ENCODE peak calls at places on chromosomes 16 and 17, in five cellular contexts. Q is neural progenitor cell; U is CD8-positive, alpha-beta memory T cell; C is aorta; V is OCI-LY7. D is an unnamed sample.

GRCh38 chr17:57523926-57524634 is 221.0 kb downstream of the CCDC182 start:
- DNase-seq in Q (no peak), U (no peak), C (peak), V (no peak), D (no peak)

GRCh38 chr16:4179020-4179419 is 62.8 kb upstream of the ADCY9 start:
- DNase-seq in Q (no peak), U (no peak), C (no peak), V (no peak), D (no peak)

GRCh38 chr17:64216385-64217248 is 46.4 kb downstream of the TEX2 start:
- DNase-seq in Q (peak), U (no peak), C (no peak), V (no peak), D (no peak)

GRCh38 chr16:11744075-11744470 is 1.4 kb upstream of the TXNDC11 start:
- DNase-seq in Q (no peak), U (no peak), C (no peak), V (no peak), D (no peak)

GRCh38 chr17:64778102-64778366 is 115.9 kb upstream of the SMURF2 start:
- DNase-seq in Q (no peak), U (no peak), C (no peak), V (no peak), D (no peak)

GRCh38 chr17:63840591-63841349 is 1.7 kb downstream of the SMARCD2 start:
- DNase-seq in Q (no peak), U (no peak), C (peak), V (no peak), D (no peak)

GRCh38 chr16:49921791-49922456 is 66.0 kb upstream of the ZNF423 start:
- DNase-seq in Q (peak), U (no peak), C (peak), V (peak), D (peak)

GRCh38 chr16:24102120-24102740 is 153.9 kb upstream of the CACNG3 start:
- DNase-seq in Q (no peak), U (no peak), C (no peak), V (no peak), D (no peak)

GRCh38 chr17:9016941-9017552 is 4.3 kb upstream of the NTN1 start:
- DNase-seq in Q (no peak), U (no peak), C (no peak), V (no peak), D (no peak)

GRCh38 chr17:30427611-30428010 is 48.9 kb downstream of the CPD start:
- DNase-seq in Q (no peak), U (no peak), C (no peak), V (no peak), D (no peak)

GRCh38 chr16:85651822-85652430 is 36.8 kb downstream of the GINS2 start:
- DNase-seq in Q (no peak), U (no peak), C (no peak), V (no peak), D (no peak)

GRCh38 chr16:11484691-11485258 is 101.9 kb downstream of the LITAF start:
- DNase-seq in Q (no peak), U (no peak), C (peak), V (no peak), D (no peak)

GRCh38 chr17:12296120-12296727 is 275.5 kb downstream of the MAP2K4 start:
- DNase-seq in Q (peak), U (no peak), C (no peak), V (no peak), D (no peak)
- H3K27ac ChIP-seq in Q (no peak), U (no peak), C (peak), V (no peak), D (no peak)

GRCh38 chr17:69533481-69534234 is 119.2 kb downstream of the MAP2K6 start:
- DNase-seq in Q (no peak), U (no peak), C (no peak), V (no peak), D (no peak)
- H3K27ac ChIP-seq in Q (no peak), U (no peak), C (no peak), V (no peak), D (no peak)

GRCh38 chr16:17343028-17343427 is 127.7 kb downstream of the XYLT1 start:
- DNase-seq in Q (no peak), U (peak), C (no peak), V (no peak), D (no peak)

GRCh38 chr16:17345043-17345442 is 125.7 kb downstream of the XYLT1 start:
- DNase-seq in Q (no peak), U (no peak), C (no peak), V (no peak), D (no peak)

GRCh38 chr16:17342031-17342430 is 128.7 kb downstream of the XYLT1 start:
- DNase-seq in Q (no peak), U (no peak), C (no peak), V (no peak), D (no peak)

GRCh38 chr16:17346441-17346773 is 124.4 kb downstream of the XYLT1 start:
- DNase-seq in Q (no peak), U (no peak), C (no peak), V (no peak), D (no peak)

DNA sequence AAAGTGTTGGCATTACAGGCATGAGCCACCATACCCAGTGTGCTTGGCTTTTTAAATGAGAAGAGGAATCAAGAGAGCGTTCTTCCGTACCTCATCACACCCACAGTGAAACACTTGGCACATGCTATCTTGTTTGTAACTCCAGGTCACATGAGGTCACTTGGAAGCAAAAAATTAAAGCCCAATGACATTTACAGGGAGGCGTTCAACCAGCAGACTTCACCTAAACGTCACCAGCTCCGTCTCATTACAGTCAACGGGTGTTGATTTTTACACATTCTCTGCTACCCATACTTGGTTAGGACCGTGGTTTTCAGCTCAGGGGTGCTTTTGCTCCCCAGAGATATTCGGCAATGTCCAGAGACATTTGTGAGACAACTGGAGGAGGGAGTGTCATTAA is 127.0 kb downstream of the XYLT1 start:
- DNase-seq in Q (no peak), U (peak), C (no peak), V (no peak), D (no peak)
- H3K27ac ChIP-seq in Q (no peak), U (no peak), C (no peak), V (no peak), D (no peak)

GRCh38 chr17:15348030-15348429 is 6.6 kb upstream of the TEKT3 start:
- DNase-seq in Q (no peak), U (no peak), C (no peak), V (no peak), D (no peak)
- H3K27ac ChIP-seq in Q (no peak), U (no peak), C (no peak), V (no peak), D (no peak)

GRCh38 chr17:36027776-36028175 is 10.0 kb upstream of the CCL23 start:
- DNase-seq in Q (no peak), U (no peak), C (no peak), V (no peak), D (no peak)
- H3K27ac ChIP-seq in Q (no peak), U (no peak), C (no peak), V (no peak), D (no peak)

GRCh38 chr16:70684146-70685060 is 1.4 kb downstream of the MTSS2 start:
- DNase-seq in Q (no peak), U (no peak), C (peak), V (no peak), D (no peak)
- H3K27ac ChIP-seq in Q (no peak), U (no peak), C (peak), V (no peak), D (no peak)

GRCh38 chr17:1940810-1941185 is 84.3 kb downstream of the RTN4RL1 start:
- DNase-seq in Q (peak), U (no peak), C (no peak), V (no peak), D (no peak)
- H3K27ac ChIP-seq in Q (no peak), U (no peak), C (no peak), V (no peak), D (no peak)

GRCh38 chr16:70752381-70752780 is 48.6 kb downstream of the VAC14 start:
- DNase-seq in Q (no peak), U (no peak), C (no peak), V (no peak), D (no peak)
- H3K27ac ChIP-seq in Q (no peak), U (no peak), C (no peak), V (no peak), D (no peak)

GRCh38 chr17:39208136-39208535 is 8.1 kb downstream of the RPL19 start:
- DNase-seq in Q (no peak), U (no peak), C (no peak), V (peak), D (no peak)

GRCh38 chr17:39209317-39210092 is 9.4 kb downstream of the RPL19 start:
- DNase-seq in Q (peak), U (peak), C (peak), V (peak), D (peak)

GRCh38 chr17:39210093-39210434 is 10.0 kb downstream of the RPL19 start:
- DNase-seq in Q (no peak), U (no peak), C (no peak), V (no peak), D (no peak)

GRCh38 chr17:39212200-39212810 is 12.2 kb downstream of the RPL19 start:
- DNase-seq in Q (no peak), U (no peak), C (no peak), V (no peak), D (no peak)

DNA sequence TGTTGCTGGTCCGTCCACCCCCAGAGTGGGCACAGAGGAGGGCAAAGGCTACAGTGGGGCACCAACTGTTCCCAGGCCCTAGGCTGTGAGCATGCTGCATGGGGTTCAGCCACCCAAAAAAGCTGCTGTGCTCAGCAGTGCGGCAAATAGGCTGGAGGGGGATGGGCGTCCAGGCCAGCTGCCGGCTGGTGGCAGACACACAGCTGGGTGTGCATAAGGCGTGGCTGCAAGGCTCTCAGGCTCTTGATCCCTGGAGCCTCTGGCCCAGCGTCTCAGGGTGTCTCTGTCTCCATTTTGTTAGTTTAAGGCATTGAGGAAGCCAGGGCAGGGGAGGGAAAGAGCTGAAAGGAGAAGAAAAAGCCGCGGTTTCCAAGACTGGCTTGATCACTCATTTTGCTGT is 8.8 kb downstream of the RPL19 start:
- DNase-seq in Q (peak), U (no peak), C (no peak), V (peak), D (peak)
- H3K27ac ChIP-seq in Q (no peak), U (no peak), C (no peak), V (peak), D (peak)

GRCh38 chr17:34637548-34638525 is 58.5 kb downstream of the TMEM132E start:
- DNase-seq in Q (peak), U (peak), C (peak), V (peak), D (peak)
- H3K27ac ChIP-seq in Q (no peak), U (no peak), C (no peak), V (no peak), D (no peak)

D was measured in CD4-positive, CD25-positive, alpha-beta regulatory T cell.